ENCODE peak calls at places on chromosomes 16 and 17, in eight cellular contexts. H is ovary, E is H1, O is HepG2, R is suprapubic skin, D is stomach, V is SK-N-SH, X is sigmoid colon. U is an unnamed sample.

GRCh38 chr16:27444470-27444869 is 42.5 kb downstream of the IL21R start:
- DNase-seq in H (no peak), E (no peak), O (no peak), R (peak; percentile 48), D (no peak), V (no peak), X (peak; percentile 46), U (no peak)

GRCh38 chr16:88303890-88304819 is 78.6 kb upstream of the ZNF469 start:
- DNase-seq in H (peak; percentile 36), E (no peak), O (peak; percentile 19), R (no peak), D (no peak), V (no peak), X (peak; percentile 78), U (no peak)

GRCh38 chr16:30926937-30927788 is 3.8 kb downstream of the FBXL19 start:
- DNase-seq in H (no peak), E (no peak), O (no peak), R (no peak), D (no peak), V (no peak), X (no peak), U (no peak)

GRCh38 chr16:3467920-3468319 is 24.4 kb downstream of the NAA60 start:
- DNase-seq in H (no peak), E (no peak), O (no peak), R (no peak), D (no peak), V (no peak), X (no peak), U (no peak)

GRCh38 chr16:28502290-28502689 is 4.3 kb downstream of the IL27 start:
- DNase-seq in H (no peak), E (no peak), O (no peak), R (no peak), D (no peak), V (no peak), X (no peak), U (no peak)

GRCh38 chr16:2765462-2766404 is 11.3 kb downstream of the ELOB start:
- DNase-seq in H (no peak), E (no peak), O (no peak), R (no peak), D (no peak), V (no peak), X (no peak), U (no peak)

GRCh38 chr17:81712468-81713003 is 452 bp downstream of the SLC25A10 start:
- DNase-seq in H (no peak), E (no peak), O (peak; percentile 46), R (no peak), D (peak; percentile 37), V (peak; percentile 90), X (peak; percentile 62), U (peak; percentile 46)

GRCh38 chr17:65154770-65155589 is 17.8 kb downstream of the RGS9 start:
- DNase-seq in H (no peak), E (no peak), O (no peak), R (no peak), D (no peak), V (no peak), X (no peak), U (no peak)

GRCh38 chr16:57533366-57533617 is 3.1 kb downstream of the CCDC102A start:
- DNase-seq in H (peak; percentile 37), E (no peak), O (no peak), R (peak; percentile 60), D (no peak), V (no peak), X (no peak), U (no peak)

GRCh38 chr17:41434313-41434895 is 6.4 kb downstream of the KRT38 start:
- DNase-seq in H (no peak), E (no peak), O (no peak), R (no peak), D (no peak), V (no peak), X (no peak), U (no peak)

GRCh38 chr17:62862251-62862650 is 54.1 kb upstream of the MARCHF10 start:
- DNase-seq in H (no peak), E (peak; percentile 8), O (no peak), R (no peak), D (no peak), V (no peak), X (no peak), U (no peak)

GRCh38 chr17:61534414-61534813 is 56.6 kb downstream of the NACA2 start:
- DNase-seq in H (no peak), E (no peak), O (no peak), R (no peak), D (no peak), V (no peak), X (no peak), U (no peak)

DNA sequence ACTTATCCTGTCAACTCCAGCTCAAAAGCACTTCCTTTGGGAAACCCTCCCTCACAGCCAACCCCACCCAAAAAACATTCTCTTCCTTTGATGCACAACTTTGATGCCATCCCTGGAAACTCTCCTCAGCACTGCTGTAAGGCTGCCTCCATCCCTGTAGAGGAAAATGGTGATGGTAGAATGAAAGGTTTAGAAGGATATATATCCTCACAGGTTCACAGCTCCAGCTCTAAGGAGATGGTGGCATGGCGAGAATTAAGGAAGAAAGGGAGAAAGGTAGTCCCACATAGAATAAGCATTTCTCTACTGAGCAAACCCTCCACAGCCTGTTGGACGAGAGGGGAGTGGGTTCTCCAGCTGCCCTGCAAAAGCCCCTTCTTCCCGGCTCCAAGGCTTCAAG is 2.2 kb upstream of the DLX4 start:
- DNase-seq in H (no peak), E (no peak), O (no peak), R (no peak), D (no peak), V (no peak), X (no peak), U (no peak)
- TF ChIP-seq CTCF in H (no peak), E (no peak), O (no peak), R (no peak), D (no peak), V (no peak), X (no peak), U (no peak)

GRCh38 chr17:37699285-37699973 is 45.4 kb downstream of the HNF1B start:
- DNase-seq in H (no peak), E (no peak), O (no peak), R (no peak), D (no peak), V (no peak), X (no peak), U (peak; percentile 59)

GRCh38 chr17:37701424-37702020 is 43.3 kb downstream of the HNF1B start:
- DNase-seq in H (no peak), E (peak; percentile 85), O (no peak), R (no peak), D (peak; percentile 63), V (peak; percentile 24), X (no peak), U (peak; percentile 64)

GRCh38 chr17:37698856-37699255 is 46.0 kb downstream of the HNF1B start:
- DNase-seq in H (no peak), E (no peak), O (no peak), R (no peak), D (no peak), V (no peak), X (no peak), U (no peak)

GRCh38 chr17:37700881-37701280 is 44.0 kb downstream of the HNF1B start:
- DNase-seq in H (no peak), E (no peak), O (no peak), R (no peak), D (no peak), V (no peak), X (no peak), U (no peak)

GRCh38 chr17:37702605-37703004 is 42.3 kb downstream of the HNF1B start:
- DNase-seq in H (no peak), E (no peak), O (no peak), R (no peak), D (no peak), V (no peak), X (no peak), U (peak; percentile 28)
- H3K36me3 ChIP-seq in H (no peaks in the 10 kb centered on the region), E (no peaks in the 10 kb centered on the region), O (peaks cover 13% of the 10 kb centered on the region), R (no peaks in the 10 kb centered on the region), D (peaks cover 21% of the 10 kb centered on the region), V (no peaks in the 10 kb centered on the region), X (no peaks in the 10 kb centered on the region), U (no peaks in the 10 kb centered on the region)

DNA sequence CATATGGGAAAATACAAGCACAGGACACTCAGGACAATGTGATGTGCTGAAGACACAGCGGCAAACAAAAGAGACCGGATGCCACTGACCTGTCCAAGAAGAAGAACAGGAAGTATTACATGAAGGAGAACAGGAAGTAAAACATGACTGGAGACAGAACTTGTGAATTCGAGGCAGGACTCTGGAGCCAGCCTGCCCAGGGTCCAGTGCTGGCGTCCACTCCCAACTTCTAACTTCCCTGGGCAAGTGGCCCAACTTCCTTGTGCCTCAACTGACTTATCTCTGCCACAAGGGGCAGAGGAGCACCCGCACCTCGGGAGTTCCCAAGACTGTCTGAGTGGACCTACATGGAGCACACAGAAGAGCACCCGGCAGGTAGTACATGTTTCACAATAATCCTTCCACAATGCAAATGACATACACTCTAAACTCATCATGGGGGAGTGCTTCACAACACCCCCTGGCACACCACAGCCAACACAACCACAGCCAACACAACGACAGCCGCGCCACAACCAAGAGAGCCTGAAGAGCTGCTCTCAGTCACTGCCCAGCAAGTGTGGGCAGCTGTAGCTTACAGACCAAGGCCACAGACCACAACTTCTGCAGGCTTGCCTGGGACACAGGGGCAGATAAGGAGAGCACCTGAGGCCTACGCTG is 36.6 kb downstream of the ANKRD11 start:
- DNase-seq in H (no peak), E (no peak), O (no peak), R (no peak), D (peak; percentile 51), V (no peak), X (no peak), U (no peak)
- TF ChIP-seq EP300 in H (no peak), E (no peak), O (no peak), R (no peak), D (no peak), V (no peak), X (no peak), U (no peak)

GRCh38 chr16:17940584-17940983 is 396.0 kb downstream of the NPIPA8 start:
- DNase-seq in H (no peak), E (no peak), O (no peak), R (no peak), D (no peak), V (no peak), X (no peak), U (no peak)
- TF ChIP-seq CTCF in H (no peak), E (no peak), O (no peak), R (no peak), D (no peak), V (no peak), X (no peak), U (no peak)

DNA sequence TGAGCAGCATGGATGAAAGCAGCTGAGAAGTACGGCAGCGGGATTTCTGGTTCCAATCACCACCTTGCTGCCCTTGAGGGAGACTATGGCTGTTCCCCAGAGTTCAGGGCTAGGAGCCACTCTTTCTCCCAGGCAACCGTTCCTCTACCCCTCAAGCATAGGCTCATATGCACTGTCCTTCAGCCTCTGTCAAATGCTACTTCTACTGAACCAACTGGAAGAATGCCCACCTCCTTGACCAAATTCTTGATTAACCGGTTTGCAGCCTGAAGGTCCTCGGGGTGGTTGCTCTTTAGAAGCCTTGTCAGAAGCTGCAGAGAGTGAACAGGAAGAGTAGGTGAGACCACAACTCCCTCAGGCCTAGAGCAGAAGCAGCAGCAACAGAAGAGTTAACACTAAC is 23.8 kb downstream of the GGA2 start:
- DNase-seq in H (no peak), E (no peak), O (no peak), R (no peak), D (no peak), V (no peak), X (no peak), U (no peak)
- H3K36me3 ChIP-seq in H (no peaks in the 10 kb centered on the region), E (peaks cover 52% of the 10 kb centered on the region), O (peaks cover 76% of the 10 kb centered on the region), R (peaks cover 91% of the 10 kb centered on the region), D (peaks cover 100% of the 10 kb centered on the region), V (peaks cover 56% of the 10 kb centered on the region), X (peaks cover 56% of the 10 kb centered on the region), U (no peaks in the 10 kb centered on the region)

U was measured in transverse colon.